ENCODE peak calls at places on chromosomes 16 and 17, in eight cellular contexts. F is GM23338; T is CD4-positive, CD25-positive, alpha-beta regulatory T cell; G is ovary; N is cardiac muscle cell; C is stomach; L is heart right ventricle; Y is small intestine. S is an unnamed sample. For H3K36me3 and H3K27me3, the result is how much of the 10 kb centered on the place peaks cover.

GRCh38 chr16:50208460-50208931 is 55.4 kb downstream of the TENT4B start:
- DNase-seq in F (no peak), T (no peak), N (no peak), C (no peak), Y (peak), L (no peak), G (no peak), S (no peak)

GRCh38 chr17:7404737-7405412 is 978 bp upstream of the TMEM256 start:
- DNase-seq in T (no peak), Y (no peak), G (no peak), N (peak), C (peak), F (peak), L (peak), S (peak)

GRCh38 chr17:80474231-80474932 is 2.0 kb downstream of the NPTX1 start:
- DNase-seq in T (no peak), G (no peak), C (no peak), Y (no peak), L (no peak), N (no peak), F (no peak), S (no peak)

GRCh38 chr16:8572919-8573724 is 17.2 kb downstream of the TMEM114 start:
- DNase-seq in L (no peak), N (peak), C (no peak), G (no peak), F (peak), Y (no peak), T (no peak), S (no peak)

GRCh38 chr17:82063424-82064415 is 1.9 kb downstream of the DUS1L start:
- DNase-seq in Y (no peak), C (no peak), T (no peak), L (no peak), F (no peak), G (no peak), N (no peak), S (no peak)

GRCh38 chr17:56011406-56012131 is 141.7 kb upstream of the ANKFN1 start:
- DNase-seq in T (no peak), C (no peak), L (no peak), G (no peak), Y (no peak), F (no peak), N (no peak), S (no peak)

GRCh38 chr17:13029340-13029739 is 11.5 kb upstream of the ELAC2 start:
- DNase-seq in Y (no peak), L (no peak), G (no peak), N (no peak), C (no peak), F (no peak), T (no peak), S (no peak)

GRCh38 chr16:54930034-54930938 is at the start of gene IRX5:
- DNase-seq in Y (peak), F (peak), C (peak), T (no peak), L (peak), G (peak), N (peak), S (peak)

GRCh38 chr16:79571065-79571697 is 29.4 kb downstream of the MAF start:
- DNase-seq in F (no peak), T (no peak), N (no peak), C (no peak), L (peak), G (no peak), Y (no peak), S (no peak)

GRCh38 chr16:1964046-1964505 is 550 bp downstream of the RPS2 start:
- DNase-seq in F (no peak), Y (peak), G (no peak), N (peak), T (no peak), L (no peak), C (no peak), S (no peak)

GRCh38 chr17:55437165-55437605 is 15.6 kb upstream of the MMD start:
- DNase-seq in Y (no peak), N (no peak), T (no peak), G (no peak), F (no peak), L (no peak), C (no peak), S (no peak)

GRCh38 chr17:80424261-80424660 is 9.3 kb downstream of the ENDOV start:
- DNase-seq in L (no peak), F (no peak), G (peak), N (no peak), T (no peak), C (no peak), Y (no peak), S (no peak)

GRCh38 chr17:43878260-43879082 is 28.9 kb downstream of the MPP2 start:
- DNase-seq in Y (peak), T (peak), G (peak), L (peak), N (peak), F (peak), C (peak), S (peak)

GRCh38 chr17:59423137-59423703 is 91.8 kb downstream of the YPEL2 start:
- DNase-seq in Y (peak), C (no peak), T (no peak), L (peak), F (no peak), N (peak), G (no peak), S (peak)

GRCh38 chr16:53219795-53220194 is 165.0 kb downstream of the CHD9 start:
- DNase-seq in T (no peak), Y (no peak), G (no peak), F (no peak), N (no peak), L (no peak), C (no peak), S (no peak)

GRCh38 chr17:68771867-68772515 is 170.8 kb upstream of the FAM20A start:
- DNase-seq in C (no peak), F (peak), T (no peak), N (peak), G (no peak), L (peak), Y (peak), S (no peak)

GRCh38 chr17:12043702-12044101 is 23.0 kb downstream of the MAP2K4 start:
- DNase-seq in F (no peak), L (no peak), Y (peak), T (no peak), G (no peak), N (no peak), C (no peak), S (no peak)

GRCh38 chr17:61490540-61490975 is 38.3 kb downstream of the TBX4 start:
- DNase-seq in T (no peak), L (no peak), F (no peak), G (no peak), C (peak), N (no peak), Y (peak), S (no peak)

GRCh38 chr16:84543931-84544776 is 39.7 kb upstream of the MEAK7 start:
- DNase-seq in T (no peak), L (peak), Y (no peak), C (no peak), F (no peak), G (no peak), N (no peak), S (no peak)

GRCh38 chr17:79839363-79840203 is at the start of gene CBX4:
- DNase-seq in Y (peak), N (peak), G (peak), F (peak), T (peak), C (peak), L (peak), S (peak)

GRCh38 chr16:11232852-11233726 is 22.9 kb downstream of the SOCS1 start:
- DNase-seq in N (no peak), T (peak), G (no peak), L (peak), F (peak), Y (peak), C (peak), S (no peak)

GRCh38 chr17:81064746-81065475 is 30.0 kb downstream of the BAIAP2 start:
- DNase-seq in L (peak), Y (no peak), T (no peak), F (no peak), G (no peak), C (peak), N (no peak), S (no peak)

GRCh38 chr16:81492307-81492706 is 47.7 kb downstream of the CMIP start:
- DNase-seq in F (no peak), N (no peak), L (no peak), T (no peak), Y (no peak), C (no peak), G (no peak), S (no peak)

GRCh38 chr17:43401293-43401692 is 2.5 kb downstream of the ARL4D start:
- DNase-seq in C (peak), T (no peak), L (no peak), F (no peak), Y (no peak), G (peak), N (no peak), S (peak)

GRCh38 chr16:67339453-67339852 is 12.8 kb downstream of the LRRC36 start:
- DNase-seq in L (no peak), F (peak), C (no peak), G (no peak), T (no peak), N (no peak), Y (no peak), S (no peak)

GRCh38 chr17:32126325-32126724 is 16.0 kb upstream of the RHOT1 start:
- DNase-seq in T (no peak), F (no peak), L (no peak), C (no peak), N (no peak), G (no peak), Y (no peak), S (no peak)

GRCh38 chr17:66715745-66716156 is 119.2 kb upstream of the CACNG5 start:
- DNase-seq in G (no peak), F (peak), N (peak), T (peak), L (no peak), Y (peak), C (no peak), S (peak)

GRCh38 chr17:75390982-75391381 is 14.5 kb downstream of the GRB2 start:
- DNase-seq in T (no peak), Y (peak), F (no peak), N (no peak), L (no peak), C (no peak), G (no peak), S (no peak)

GRCh38 chr17:4973431-4973830 is 5.8 kb upstream of the SPAG7 start:
- DNase-seq in N (no peak), G (no peak), F (no peak), T (no peak), Y (no peak), C (no peak), L (no peak), S (no peak)

GRCh38 chr17:18033442-18034099 is 5.4 kb downstream of the ATPAF2 start:
- DNase-seq in F (peak), G (no peak), N (peak), T (peak), L (peak), C (peak), Y (peak), S (no peak)

GRCh38 chr17:36824678-36825091 is 112.6 kb upstream of the LHX1 start:
- DNase-seq in G (no peak), C (no peak), L (no peak), T (no peak), N (no peak), Y (no peak), F (no peak), S (no peak)

GRCh38 chr17:50565559-50566350 is 5.2 kb downstream of the CACNA1G start:
- DNase-seq in T (peak), F (peak), N (no peak), G (no peak), L (no peak), Y (no peak), C (no peak), S (no peak)

GRCh38 chr16:85126731-85127662 is 14.7 kb upstream of the CIBAR2 start:
- DNase-seq in T (no peak), L (no peak), C (no peak), N (peak), Y (no peak), G (peak), F (peak), S (no peak)

GRCh38 chr17:36791961-36792475 is 145.3 kb upstream of the LHX1 start:
- DNase-seq in T (no peak), G (no peak), Y (no peak), L (no peak), C (no peak), N (peak), F (no peak), S (no peak)

GRCh38 chr16:14394834-14395233 is 235.2 kb downstream of the PARN start:
- DNase-seq in Y (no peak), N (no peak), L (no peak), G (no peak), T (no peak), C (no peak), F (no peak), S (no peak)

DNA sequence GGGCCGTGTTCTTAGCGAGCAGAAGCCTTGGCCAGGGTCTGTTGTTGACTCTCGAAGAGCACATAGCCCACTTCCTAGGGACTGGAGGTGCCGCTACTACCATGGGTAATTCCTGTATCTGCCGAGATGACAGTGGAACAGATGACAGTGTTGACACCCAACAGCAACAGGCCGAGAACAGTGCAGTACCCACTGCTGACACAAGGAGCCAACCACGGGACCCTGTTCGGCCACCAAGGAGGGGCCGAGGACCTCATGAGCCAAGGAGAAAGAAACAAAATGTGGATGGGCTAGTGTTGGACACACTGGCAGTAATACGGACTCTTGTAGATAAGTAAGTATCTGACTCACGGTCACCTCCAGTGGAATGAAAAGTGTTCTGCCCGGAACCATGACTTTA is 18.5 kb downstream of the RSPRY1 start:
- DNase-seq in C (no peak), G (no peak), Y (no peak), T (no peak), F (peak), L (no peak), N (no peak), S (no peak)
- H3K36me3 ChIP-seq in C (half or more), G (under half), Y (under half), T (under half), F (under half), L (half or more), N (under half), S (under half)

GRCh38 chr16:3009568-3010390 is 2.9 kb upstream of the CLDN9 start:
- DNase-seq in L (no peak), G (no peak), C (peak), F (peak), T (no peak), N (peak), Y (no peak), S (no peak)
- H3K27me3 ChIP-seq in L (under half), G (under half), C (half or more), F (under half), T (under half), N (under half), Y (under half), S (under half)

DNA sequence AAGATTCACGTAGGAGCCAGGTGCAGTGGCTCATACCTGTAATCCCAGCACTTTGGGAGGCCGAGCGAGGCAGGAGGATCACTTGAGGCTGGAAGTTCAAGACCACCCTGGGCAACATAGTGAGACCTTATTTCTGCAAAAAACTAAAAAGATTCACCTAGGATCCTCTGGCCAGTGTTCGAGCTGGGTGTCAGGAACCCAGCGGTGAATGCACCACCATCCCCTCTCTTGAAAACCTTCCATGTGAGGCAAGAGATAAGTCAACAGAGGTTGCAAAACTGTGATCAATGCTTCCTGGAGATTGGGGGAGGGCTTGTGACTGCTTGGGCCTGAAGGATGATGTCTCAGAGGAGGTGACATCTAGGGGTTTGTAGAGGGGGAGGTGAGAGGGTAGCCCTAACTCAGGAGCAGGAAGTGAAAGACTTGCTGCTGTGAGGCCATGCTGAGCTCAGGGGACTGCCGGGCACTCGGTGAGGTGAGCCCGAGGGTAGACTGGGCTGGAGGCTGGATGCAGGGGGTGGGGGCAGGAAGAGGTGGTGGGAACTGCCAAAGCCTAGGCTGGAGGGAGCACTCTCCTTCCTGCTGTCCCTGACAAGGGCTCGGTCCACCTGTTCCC is 11.7 kb downstream of the GJD3 start:
- DNase-seq in G (no peak), T (no peak), Y (no peak), N (no peak), F (no peak), L (no peak), C (no peak), S (no peak)
- H3K36me3 ChIP-seq in G (under half), T (half or more), Y (under half), N (under half), F (under half), L (half or more), C (half or more), S (half or more)

GRCh38 chr16:73887895-73888294 is 408.7 kb upstream of the PSMD7 start:
- DNase-seq in C (no peak), T (no peak), F (peak), Y (no peak), G (no peak), N (no peak), L (no peak), S (no peak)
- H3K27me3 ChIP-seq in C (under half), T (under half), F (under half), Y (under half), G (under half), N (under half), L (under half), S (under half)

DNA sequence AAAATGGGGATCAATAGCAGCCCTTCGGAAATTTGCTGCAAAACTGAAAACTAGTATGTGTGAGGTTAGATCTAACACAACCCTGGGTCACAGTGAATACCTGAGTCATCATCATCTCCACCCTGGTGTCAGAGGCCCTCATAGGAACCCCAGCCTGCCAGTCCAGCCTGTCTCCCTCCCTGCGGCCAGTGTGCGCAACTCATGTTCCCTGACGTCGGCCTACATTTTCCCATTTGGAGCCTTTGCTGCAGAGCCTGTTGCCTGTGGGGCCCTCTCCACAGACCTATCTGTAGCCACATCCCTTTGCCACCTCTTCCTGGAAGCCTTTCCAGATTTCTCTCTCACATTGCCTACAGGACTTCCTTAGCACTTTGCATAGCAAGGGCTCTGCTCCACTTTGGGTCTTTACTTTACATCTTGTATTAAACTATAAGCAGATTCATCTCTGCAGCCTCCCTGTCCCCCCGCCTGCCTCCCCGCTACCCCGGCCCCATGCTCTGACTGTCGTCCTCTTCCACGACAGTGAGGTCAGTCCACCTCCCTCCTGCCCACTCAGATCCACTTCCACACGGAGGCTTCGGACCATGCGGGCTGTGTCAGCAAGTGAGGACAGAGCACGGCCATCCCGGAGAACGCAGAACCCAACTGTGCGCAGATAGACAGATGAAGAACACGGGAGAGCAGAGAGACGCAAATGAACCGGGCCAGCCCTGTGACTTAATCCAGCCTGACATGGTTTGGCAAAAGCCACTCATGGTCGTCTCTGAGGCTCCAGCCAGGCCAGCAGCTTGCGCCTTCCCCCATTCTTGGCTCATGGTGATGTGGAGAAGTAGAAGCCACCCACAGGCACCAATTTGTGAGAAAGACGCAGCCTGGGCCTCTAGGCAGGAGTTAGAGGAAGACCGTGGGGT is 31.0 kb downstream of the NGFR start:
- DNase-seq in C (no peak), F (no peak), Y (no peak), N (no peak), L (no peak), T (no peak), G (no peak), S (no peak)
- H3K36me3 ChIP-seq in C (under half), F (under half), Y (under half), N (under half), L (under half), T (under half), G (under half), S (under half)

GRCh38 chr16:87665193-87665592 is 62.9 kb downstream of the JPH3 start:
- DNase-seq in T (no peak), F (no peak), G (no peak), N (no peak), L (no peak), Y (no peak), C (no peak), S (no peak)

GRCh38 chr16:87667443-87667842 is 65.1 kb downstream of the JPH3 start:
- DNase-seq in F (no peak), G (no peak), T (no peak), C (no peak), N (no peak), L (no peak), Y (no peak), S (no peak)

GRCh38 chr16:87666919-87667318 is 64.6 kb downstream of the JPH3 start:
- DNase-seq in Y (no peak), L (no peak), N (no peak), C (no peak), G (no peak), F (no peak), T (no peak), S (no peak)

GRCh38 chr16:87669672-87670071 is 67.4 kb downstream of the JPH3 start:
- DNase-seq in Y (no peak), T (no peak), G (no peak), N (no peak), F (no peak), L (no peak), C (no peak), S (no peak)

DNA sequence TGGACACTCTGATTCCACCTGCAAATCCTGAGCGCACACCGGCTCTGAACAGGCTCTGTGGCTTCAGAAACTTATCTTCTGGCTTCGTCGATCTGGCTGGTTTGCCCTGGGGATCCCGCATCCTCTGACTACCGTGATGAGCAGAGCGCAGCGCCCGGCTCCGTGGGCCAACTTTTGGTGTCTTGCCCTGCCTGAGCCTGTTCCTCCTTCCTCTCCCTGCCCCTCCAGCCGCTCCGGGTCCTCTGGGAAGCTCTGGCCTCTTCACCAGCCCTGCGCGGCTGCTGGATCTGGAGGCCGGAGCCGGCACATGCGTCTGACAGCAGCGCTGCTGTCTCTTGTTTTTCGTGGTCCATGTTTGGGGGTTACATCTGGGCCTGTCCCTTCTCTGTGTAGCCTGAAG is 65.6 kb downstream of the JPH3 start:
- DNase-seq in G (no peak), F (no peak), N (no peak), L (no peak), T (no peak), Y (no peak), C (no peak), S (no peak)
- H3K27me3 ChIP-seq in G (under half), F (under half), N (under half), L (under half), T (under half), Y (under half), C (under half), S (under half)

DNA sequence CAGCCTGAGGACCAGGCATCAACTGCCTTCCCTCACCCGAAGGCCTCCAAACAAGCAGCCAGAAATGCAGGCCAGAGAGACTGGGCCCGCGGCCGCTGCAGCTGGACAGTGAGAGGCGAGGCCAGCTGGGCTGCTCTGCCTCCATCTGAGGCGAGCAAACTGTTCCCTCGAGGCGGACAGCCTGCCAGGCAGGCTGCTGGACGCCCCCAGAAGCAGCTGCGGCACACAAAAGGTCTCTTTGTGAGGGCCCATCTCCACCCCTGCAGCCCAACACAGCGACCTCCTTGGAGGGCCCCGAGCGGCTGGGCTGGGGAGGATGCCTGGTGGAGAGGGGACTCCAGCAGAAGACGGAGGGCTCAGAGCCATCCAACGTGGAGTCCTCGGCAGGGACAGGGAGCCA is 4.7 kb downstream of the CORO7 start:
- DNase-seq in F (no peak), G (peak), T (no peak), L (peak), C (no peak), N (no peak), Y (no peak), S (no peak)
- H3K36me3 ChIP-seq in F (under half), G (under half), T (half or more), L (half or more), C (half or more), N (under half), Y (under half), S (under half)